ENCODE peak calls at places on chromosomes 2 and 18, in six cellular contexts. Z is Daoy, M is NCI-H2029 treated with DMSO at 0.1 percent for 48 hours, E is fibroblast of the aortic adventitia, A is AG08396, L is body of pancreas. W is an unnamed sample.

GRCh38 chr2:144379891-144380311 is 140.0 kb downstream of the ZEB2 start:
- DNase-seq in Z (no peak), M (no peak), E (no peak), A (no peak), L (no peak), W (no peak)

GRCh38 chr2:218679119-218679518 is 7.2 kb downstream of the STK36 start:
- DNase-seq in Z (peak), M (no peak), E (no peak), A (no peak), L (no peak), W (no peak)

GRCh38 chr2:218325566-218326160 is 31.0 kb upstream of the CATIP start:
- DNase-seq in Z (no peak), M (no peak), E (no peak), A (no peak), L (no peak), W (no peak)

GRCh38 chr2:63537306-63537705 is 51.0 kb downstream of the WDPCP start:
- DNase-seq in Z (no peak), M (no peak), E (no peak), A (no peak), L (no peak), W (no peak)

GRCh38 chr18:74342416-74343043 is 26.9 kb downstream of the C18orf63 start:
- DNase-seq in Z (peak), M (peak), E (peak), A (peak), L (peak), W (peak)

GRCh38 chr2:202269585-202269984 is 4.0 kb downstream of the NOP58 start:
- DNase-seq in Z (no peak), M (no peak), E (no peak), A (no peak), L (no peak), W (no peak)

GRCh38 chr2:238816296-238816695 is 31.6 kb upstream of the TWIST2 start:
- DNase-seq in Z (no peak), M (no peak), E (no peak), A (no peak), L (no peak), W (no peak)

GRCh38 chr2:98517636-98518035 is 73.0 kb downstream of the INPP4A start:
- DNase-seq in Z (no peak), M (no peak), E (no peak), A (no peak), L (no peak), W (no peak)

GRCh38 chr18:47936975-47937374 is 6.5 kb upstream of the SMAD2 start:
- DNase-seq in Z (no peak), M (no peak), E (no peak), A (no peak), L (no peak), W (no peak)

GRCh38 chr2:18559531-18559930 is 922 bp downstream of the RDH14 start:
- DNase-seq in Z (no peak), M (no peak), E (no peak), A (peak), L (no peak), W (peak)

GRCh38 chr2:43541165-43541564 is 54.7 kb downstream of the THADA start:
- DNase-seq in Z (no peak), M (no peak), E (no peak), A (no peak), L (no peak), W (no peak)

GRCh38 chr2:239462671-239463506 is 62.1 kb upstream of the HDAC4 start:
- DNase-seq in Z (no peak), M (no peak), E (no peak), A (no peak), L (no peak), W (no peak)

GRCh38 chr2:210531482-210531881 is 24.9 kb upstream of the CPS1 start:
- DNase-seq in Z (no peak), M (no peak), E (no peak), A (no peak), L (no peak), W (no peak)

GRCh38 chr2:85810376-85811172 is 56.8 kb downstream of the ATOH8 start:
- DNase-seq in Z (no peak), M (no peak), E (peak), A (no peak), L (no peak), W (no peak)

GRCh38 chr18:79798346-79798998 is 734 bp downstream of the KCNG2 start:
- DNase-seq in Z (no peak), M (no peak), E (no peak), A (no peak), L (no peak), W (no peak)

GRCh38 chr18:10304853-10305252 is 149.6 kb upstream of the APCDD1 start:
- DNase-seq in Z (peak), M (no peak), E (peak), A (peak), L (peak), W (no peak)

GRCh38 chr2:31523871-31524492 is 56.8 kb downstream of the SRD5A2 start:
- DNase-seq in Z (peak), M (peak), E (peak), A (peak), L (peak), W (peak)

GRCh38 chr18:50805732-50806131 is 14.1 kb downstream of the MRO start:
- DNase-seq in Z (no peak), M (no peak), E (no peak), A (no peak), L (no peak), W (no peak)

GRCh38 chr2:200498316-200498715 is 11.6 kb downstream of the KCTD18 start:
- DNase-seq in Z (no peak), M (no peak), E (no peak), A (no peak), L (no peak), W (no peak)